ENCODE peak calls at places on chromosomes 3 and 15, in five cellular contexts. P is epithelial cell of esophagus, W is OCI-LY7, N is neuronal stem cell, K is AG08395. X is an unnamed sample.

GRCh38 chr3:177051419-177051818 is 145.9 kb downstream of the TBL1XR1 start:
- DNase-seq in K (no peak), P (no peak), N (no peak), W (peak; percentile 53), X (no peak)

GRCh38 chr3:193767353-193768068 is 174.5 kb downstream of the OPA1 start:
- DNase-seq in N (no peak), W (no peak), P (no peak), K (no peak), X (no peak)

GRCh38 chr15:62145015-62145735 is 19.9 kb downstream of the C2CD4B start:
- DNase-seq in N (no peak), P (peak; percentile 50), W (no peak), K (no peak), X (no peak)

GRCh38 chr3:62164746-62165145 is 208.6 kb downstream of the FEZF2 start:
- DNase-seq in P (no peak), K (no peak), W (no peak), N (no peak), X (no peak)

GRCh38 chr3:128557531-128558280 is 64.7 kb upstream of the GATA2 start:
- DNase-seq in N (no peak), P (no peak), K (no peak), W (no peak), X (no peak)

GRCh38 chr3:58965870-58966269 is 84.0 kb downstream of the CFAP20DC start:
- DNase-seq in K (no peak), W (no peak), N (no peak), P (no peak), X (no peak)

GRCh38 chr15:57327985-57328471 is 48.3 kb upstream of the CGNL1 start:
- DNase-seq in N (no peak), W (no peak), K (peak; percentile 65), P (no peak), X (no peak)

GRCh38 chr15:75606711-75607684 is 18.5 kb downstream of the SNUPN start:
- DNase-seq in P (no peak), W (no peak), N (no peak), K (no peak), X (no peak)

GRCh38 chr3:34793066-34793465 is 846.3 kb upstream of the ARPP21 start:
- DNase-seq in K (no peak), W (no peak), N (no peak), P (no peak), X (no peak)

GRCh38 chr3:25468866-25469319 is 40.8 kb downstream of the RARB start:
- DNase-seq in N (no peak), W (no peak), K (peak; percentile 60), P (peak; percentile 21), X (no peak)

GRCh38 chr15:99411234-99411633 is 154.6 kb upstream of the MEF2A start:
- DNase-seq in W (no peak), P (no peak), K (no peak), N (no peak), X (no peak)

GRCh38 chr3:1883489-1883888 is 215.2 kb upstream of the CNTN4 start:
- DNase-seq in K (no peak), N (no peak), W (no peak), P (no peak), X (no peak)

GRCh38 chr15:69758291-69758771 is 305.7 kb downstream of the RPLP1 start:
- DNase-seq in W (no peak), P (no peak), K (peak; percentile 47), N (no peak), X (no peak)

GRCh38 chr3:149153402-149153801 is 24.0 kb downstream of the HPS3 start:
- DNase-seq in W (no peak), P (peak; percentile 29), N (no peak), K (no peak), X (no peak)

GRCh38 chr3:1726741-1727140 is 371.9 kb upstream of the CNTN4 start:
- DNase-seq in P (no peak), W (no peak), K (no peak), N (no peak), X (no peak)

GRCh38 chr3:102200126-102200525 is 234.7 kb upstream of the ZPLD1 start:
- DNase-seq in P (peak; percentile 88), W (no peak), N (no peak), K (no peak), X (no peak)

GRCh38 chr3:31891876-31892455 is 89.1 kb downstream of the OSBPL10 start:
- DNase-seq in W (no peak), K (no peak), P (peak; percentile 73), N (no peak), X (no peak)

GRCh38 chr15:66212471-66212870 is 41.1 kb downstream of the MEGF11 start:
- DNase-seq in W (no peak), P (no peak), K (no peak), N (no peak), X (no peak)

GRCh38 chr15:71685420-71685993 is 124.8 kb upstream of the NR2E3 start:
- DNase-seq in K (no peak), W (no peak), P (no peak), N (no peak), X (no peak)

GRCh38 chr15:81516461-81516860 is 142.4 kb upstream of the TMC3 start:
- DNase-seq in N (no peak), P (peak; percentile 61), K (peak; percentile 38), W (no peak), X (peak; percentile 46)

GRCh38 chr15:41955807-41956525 is 16.4 kb downstream of the EHD4 start:
- DNase-seq in K (peak; percentile 29), N (no peak), W (no peak), P (no peak), X (no peak)

GRCh38 chr3:115062412-115062956 is 84.6 kb downstream of the ZBTB20 start:
- DNase-seq in K (peak; percentile 68), N (no peak), W (no peak), P (peak; percentile 8), X (peak; percentile 14)

GRCh38 chr3:76501315-76501714 is 538.6 kb upstream of the ROBO2 start:
- DNase-seq in K (no peak), N (no peak), P (no peak), W (no peak), X (no peak)

GRCh38 chr3:155676252-155676981 is 68.5 kb downstream of the PLCH1 start:
- DNase-seq in N (no peak), P (peak; percentile 68), W (no peak), K (peak; percentile 71), X (peak; percentile 20)

GRCh38 chr3:30774062-30774461 is 120.4 kb downstream of the GADL1 start:
- DNase-seq in N (no peak), W (no peak), P (no peak), K (no peak), X (no peak)

GRCh38 chr3:65854606-65855304 is 184.0 kb downstream of the MAGI1 start:
- DNase-seq in N (no peak), W (no peak), K (peak; percentile 12), P (peak; percentile 48), X (no peak)

GRCh38 chr15:50065264-50065663 is 53.8 kb downstream of the ATP8B4 start:
- DNase-seq in P (no peak), K (no peak), W (no peak), N (no peak), X (no peak)

GRCh38 chr3:124811441-124811840 is 75.7 kb downstream of the ITGB5 start:
- DNase-seq in N (no peak), W (no peak), K (peak; percentile 86), P (no peak), X (no peak)

GRCh38 chr15:87777054-87777498 is 479.5 kb downstream of the NTRK3 start:
- DNase-seq in W (no peak), K (peak; percentile 85), N (no peak), P (no peak), X (no peak)

GRCh38 chr3:113952921-113953320 is 5.1 kb downstream of the ZDHHC23 start:
- DNase-seq in K (peak; percentile 45), P (no peak), W (no peak), N (no peak), X (no peak)

GRCh38 chr3:31533169-31533870 is 595 bp downstream of the STT3B start:
- DNase-seq in P (peak; percentile 40), N (peak; percentile 32), K (peak; percentile 20), W (peak; percentile 67), X (peak; percentile 33)

GRCh38 chr15:89777073-89777820 is 1.1 kb downstream of the MESP2 start:
- DNase-seq in N (no peak), W (no peak), P (no peak), K (no peak), X (no peak)

GRCh38 chr3:143895805-143896204 is 47.5 kb upstream of the SLC9A9 start:
- DNase-seq in N (no peak), K (no peak), P (no peak), W (peak; percentile 3), X (peak; percentile 18)

X was measured in RWPE1.